ENCODE peak calls at places on chromosome 2, in eight cellular contexts. One of them, this sample, is unnamed.
A peak's percentile ranks its signal among the peaks of the same experiment; 100 is the strongest.

GRCh38 chr2:169462896-169463695 is 16.2 kb upstream of the BBS5 start:
- DNase-seq in activated T-helper 1 cell treated with anti-CD3 and anti-CD28 coated beads, Interleukin-2, amount 50 U/mL, for 16 hours: no peak
- DNase-seq in right cardiac atrium: no peak
- DNase-seq in upper lobe of right lung: no peak
- DNase-seq in activated CD8-positive, alpha-beta memory T cell treated with anti-CD3 and anti-CD28 coated beads for 1 hour: no peak
- DNase-seq in EL: peak; percentile 73
- DNase-seq in GM23248: peak; percentile 92
- DNase-seq in A172: peak; percentile 54
- DNase-seq in this sample: no peak

GRCh38 chr2:195202163-195202845 is 454.7 kb upstream of the SLC39A10 start:
- DNase-seq in GM23248: peak; percentile 10
- DNase-seq in upper lobe of right lung: no peak
- DNase-seq in EL: peak; percentile 59
- DNase-seq in activated T-helper 1 cell treated with anti-CD3 and anti-CD28 coated beads, Interleukin-2, amount 50 U/mL, for 16 hours: no peak
- DNase-seq in right cardiac atrium: no peak
- DNase-seq in A172: peak; percentile 57
- DNase-seq in activated CD8-positive, alpha-beta memory T cell treated with anti-CD3 and anti-CD28 coated beads for 1 hour: no peak
- DNase-seq in this sample: no peak

GRCh38 chr2:88658890-88659881 is 31.9 kb upstream of the EIF2AK3 start:
- DNase-seq in upper lobe of right lung: no peak
- DNase-seq in activated CD8-positive, alpha-beta memory T cell treated with anti-CD3 and anti-CD28 coated beads for 1 hour: no peak
- DNase-seq in EL: peak; percentile 60
- DNase-seq in A172: peak; percentile 88
- DNase-seq in activated T-helper 1 cell treated with anti-CD3 and anti-CD28 coated beads, Interleukin-2, amount 50 U/mL, for 16 hours: no peak
- DNase-seq in right cardiac atrium: no peak
- DNase-seq in GM23248: peak; percentile 72
- DNase-seq in this sample: no peak

GRCh38 chr2:10165282-10165681 is 42.7 kb downstream of the RRM2 start:
- DNase-seq in A172: no peak
- DNase-seq in right cardiac atrium: no peak
- DNase-seq in activated T-helper 1 cell treated with anti-CD3 and anti-CD28 coated beads, Interleukin-2, amount 50 U/mL, for 16 hours: no peak
- DNase-seq in EL: no peak
- DNase-seq in upper lobe of right lung: no peak
- DNase-seq in GM23248: no peak
- DNase-seq in activated CD8-positive, alpha-beta memory T cell treated with anti-CD3 and anti-CD28 coated beads for 1 hour: no peak
- DNase-seq in this sample: no peak

GRCh38 chr2:54604771-54605350 is 118.6 kb upstream of the EML6 start:
- DNase-seq in upper lobe of right lung: no peak
- DNase-seq in right cardiac atrium: no peak
- DNase-seq in A172: no peak
- DNase-seq in EL: no peak
- DNase-seq in GM23248: no peak
- DNase-seq in activated T-helper 1 cell treated with anti-CD3 and anti-CD28 coated beads, Interleukin-2, amount 50 U/mL, for 16 hours: no peak
- DNase-seq in activated CD8-positive, alpha-beta memory T cell treated with anti-CD3 and anti-CD28 coated beads for 1 hour: no peak
- DNase-seq in this sample: no peak

GRCh38 chr2:41409328-41409727 is 638.5 kb upstream of the PKDCC start:
- DNase-seq in activated T-helper 1 cell treated with anti-CD3 and anti-CD28 coated beads, Interleukin-2, amount 50 U/mL, for 16 hours: no peak
- DNase-seq in upper lobe of right lung: no peak
- DNase-seq in A172: no peak
- DNase-seq in EL: no peak
- DNase-seq in activated CD8-positive, alpha-beta memory T cell treated with anti-CD3 and anti-CD28 coated beads for 1 hour: no peak
- DNase-seq in right cardiac atrium: no peak
- DNase-seq in GM23248: no peak
- DNase-seq in this sample: no peak

GRCh38 chr2:235567842-235568241 is 74.0 kb downstream of the AGAP1 start:
- DNase-seq in right cardiac atrium: no peak
- DNase-seq in A172: no peak
- DNase-seq in activated CD8-positive, alpha-beta memory T cell treated with anti-CD3 and anti-CD28 coated beads for 1 hour: no peak
- DNase-seq in upper lobe of right lung: no peak
- DNase-seq in EL: peak; percentile 16
- DNase-seq in GM23248: peak; percentile 39
- DNase-seq in activated T-helper 1 cell treated with anti-CD3 and anti-CD28 coated beads, Interleukin-2, amount 50 U/mL, for 16 hours: no peak
- DNase-seq in this sample: no peak

GRCh38 chr2:138244400-138245001 is 257.1 kb upstream of the SPOPL start:
- DNase-seq in activated CD8-positive, alpha-beta memory T cell treated with anti-CD3 and anti-CD28 coated beads for 1 hour: no peak
- DNase-seq in upper lobe of right lung: no peak
- DNase-seq in activated T-helper 1 cell treated with anti-CD3 and anti-CD28 coated beads, Interleukin-2, amount 50 U/mL, for 16 hours: no peak
- DNase-seq in A172: peak; percentile 66
- DNase-seq in GM23248: peak; percentile 65
- DNase-seq in EL: peak; percentile 50
- DNase-seq in right cardiac atrium: no peak
- DNase-seq in this sample: no peak

This sample was measured in sciatic nerve.